ENCODE peak calls at places on chromosomes 6 and 20, in eight cellular contexts. One of them, this sample, is unnamed.
A peak's percentile ranks its signal among the peaks of the same experiment; 100 is the strongest.

GRCh38 chr6:43088654-43089056 is 12.5 kb downstream of the PTK7 start:
- DNase-seq in upper lobe of right lung: no peak
- DNase-seq in neural progenitor cell: no peak
- DNase-seq in uterus: no peak
- DNase-seq in right atrium auricular region: no peak
- DNase-seq in CD8-positive, alpha-beta T cell: no peak
- DNase-seq in H9: no peak
- DNase-seq in stomach: no peak
- DNase-seq in this sample: peak; percentile 12

GRCh38 chr6:4405609-4406212 is 270.3 kb upstream of the ECI2 start:
- DNase-seq in upper lobe of right lung: no peak
- DNase-seq in neural progenitor cell: peak; percentile 71
- DNase-seq in uterus: no peak
- DNase-seq in right atrium auricular region: no peak
- DNase-seq in CD8-positive, alpha-beta T cell: no peak
- DNase-seq in H9: peak; percentile 55
- DNase-seq in stomach: no peak
- DNase-seq in this sample: no peak

GRCh38 chr6:84065718-84066290 is 32.2 kb downstream of the MRAP2 start:
- DNase-seq in upper lobe of right lung: no peak
- DNase-seq in neural progenitor cell: no peak
- DNase-seq in uterus: no peak
- DNase-seq in right atrium auricular region: no peak
- DNase-seq in CD8-positive, alpha-beta T cell: no peak
- DNase-seq in H9: no peak
- DNase-seq in stomach: no peak
- DNase-seq in this sample: no peak

GRCh38 chr20:25277941-25278521 is 30.1 kb downstream of the PYGB start:
- DNase-seq in upper lobe of right lung: peak; percentile 53
- DNase-seq in neural progenitor cell: no peak
- DNase-seq in uterus: peak; percentile 14
- DNase-seq in right atrium auricular region: no peak
- DNase-seq in CD8-positive, alpha-beta T cell: no peak
- DNase-seq in H9: no peak
- DNase-seq in stomach: peak; percentile 23
- DNase-seq in this sample: peak; percentile 64

GRCh38 chr6:48068326-48069191 is 42.4 kb downstream of the PTCHD4 start:
- DNase-seq in upper lobe of right lung: peak; percentile 63
- DNase-seq in neural progenitor cell: peak; percentile 63
- DNase-seq in uterus: no peak
- DNase-seq in right atrium auricular region: no peak
- DNase-seq in CD8-positive, alpha-beta T cell: no peak
- DNase-seq in H9: peak; percentile 46
- DNase-seq in stomach: no peak
- DNase-seq in this sample: peak; percentile 63

GRCh38 chr6:158039178-158039557 is 57.5 kb downstream of the SYNJ2 start:
- DNase-seq in upper lobe of right lung: peak; percentile 40
- DNase-seq in neural progenitor cell: peak; percentile 21
- DNase-seq in uterus: no peak
- DNase-seq in right atrium auricular region: no peak
- DNase-seq in CD8-positive, alpha-beta T cell: no peak
- DNase-seq in H9: no peak
- DNase-seq in stomach: no peak
- DNase-seq in this sample: peak; percentile 43

GRCh38 chr6:28373925-28374324 is 24.2 kb downstream of the ZKSCAN3 start:
- DNase-seq in upper lobe of right lung: no peak
- DNase-seq in neural progenitor cell: no peak
- DNase-seq in uterus: no peak
- DNase-seq in right atrium auricular region: no peak
- DNase-seq in CD8-positive, alpha-beta T cell: no peak
- DNase-seq in H9: no peak
- DNase-seq in stomach: no peak
- DNase-seq in this sample: no peak

GRCh38 chr6:6843057-6843627 is 254.6 kb downstream of the LY86 start:
- DNase-seq in upper lobe of right lung: no peak
- DNase-seq in neural progenitor cell: no peak
- DNase-seq in uterus: no peak
- DNase-seq in right atrium auricular region: no peak
- DNase-seq in CD8-positive, alpha-beta T cell: no peak
- DNase-seq in H9: no peak
- DNase-seq in stomach: no peak
- DNase-seq in this sample: no peak

GRCh38 chr6:34393191-34393967 is 910 bp upstream of the NUDT3 start:
- DNase-seq in upper lobe of right lung: no peak
- DNase-seq in neural progenitor cell: no peak
- DNase-seq in uterus: no peak
- DNase-seq in right atrium auricular region: no peak
- DNase-seq in CD8-positive, alpha-beta T cell: no peak
- DNase-seq in H9: no peak
- DNase-seq in stomach: no peak
- DNase-seq in this sample: no peak

DNA sequence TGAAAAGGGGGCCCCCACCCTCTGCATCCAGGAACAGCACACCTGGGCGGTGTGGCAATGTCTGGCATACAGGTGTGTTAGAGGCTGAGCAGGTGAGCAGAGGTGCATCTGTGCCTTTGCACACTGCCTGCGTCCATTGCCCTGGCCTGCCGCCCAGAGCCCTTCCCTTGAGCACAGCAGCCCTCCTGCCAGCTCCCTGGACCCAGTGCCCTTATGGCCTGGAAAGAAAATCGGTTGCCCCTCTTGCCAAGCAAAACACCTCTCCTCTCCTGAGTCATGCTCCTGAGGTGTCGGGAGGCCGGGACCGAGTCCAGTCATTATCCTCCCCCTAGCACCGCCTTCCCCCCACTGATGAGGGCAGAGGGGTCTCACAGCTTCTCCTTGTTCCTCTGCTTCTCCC is 259.9 kb downstream of the SMOC2 start:
- DNase-seq in upper lobe of right lung: no peak
- DNase-seq in neural progenitor cell: no peak
- DNase-seq in uterus: no peak
- DNase-seq in right atrium auricular region: peak; percentile 28
- DNase-seq in CD8-positive, alpha-beta T cell: no peak
- DNase-seq in H9: no peak
- DNase-seq in stomach: no peak
- DNase-seq in this sample: peak; percentile 70
- H3K9me3 ChIP-seq in upper lobe of right lung: no peaks in the 10 kb centered on the region
- H3K9me3 ChIP-seq in neural progenitor cell: no peaks in the 10 kb centered on the region
- H3K9me3 ChIP-seq in uterus: no peaks in the 10 kb centered on the region
- H3K9me3 ChIP-seq in right atrium auricular region: no peaks in the 10 kb centered on the region
- H3K9me3 ChIP-seq in CD8-positive, alpha-beta T cell: no peaks in the 10 kb centered on the region
- H3K9me3 ChIP-seq in H9: no peaks in the 10 kb centered on the region
- H3K9me3 ChIP-seq in stomach: no peaks in the 10 kb centered on the region
- H3K9me3 ChIP-seq in this sample: no peaks in the 10 kb centered on the region

GRCh38 chr6:361411-362132 is 30.0 kb upstream of the IRF4 start:
- DNase-seq in upper lobe of right lung: no peak
- DNase-seq in neural progenitor cell: no peak
- DNase-seq in uterus: no peak
- DNase-seq in right atrium auricular region: no peak
- DNase-seq in CD8-positive, alpha-beta T cell: no peak
- DNase-seq in H9: no peak
- DNase-seq in stomach: no peak
- DNase-seq in this sample: peak; percentile 57
- H3K9me3 ChIP-seq in upper lobe of right lung: no peaks in the 10 kb centered on the region
- H3K9me3 ChIP-seq in neural progenitor cell: peaks cover 23% of the 10 kb centered on the region
- H3K9me3 ChIP-seq in uterus: no peaks in the 10 kb centered on the region
- H3K9me3 ChIP-seq in right atrium auricular region: peaks cover 12% of the 10 kb centered on the region
- H3K9me3 ChIP-seq in CD8-positive, alpha-beta T cell: no peaks in the 10 kb centered on the region
- H3K9me3 ChIP-seq in H9: peaks cover 74% of the 10 kb centered on the region
- H3K9me3 ChIP-seq in stomach: peaks cover 10% of the 10 kb centered on the region
- H3K9me3 ChIP-seq in this sample: peaks cover 4% of the 10 kb centered on the region

GRCh38 chr6:159433550-159433949 is 259.5 kb downstream of the SOD2 start:
- DNase-seq in upper lobe of right lung: no peak
- DNase-seq in neural progenitor cell: no peak
- DNase-seq in uterus: no peak
- DNase-seq in right atrium auricular region: no peak
- DNase-seq in CD8-positive, alpha-beta T cell: no peak
- DNase-seq in H9: no peak
- DNase-seq in stomach: no peak
- DNase-seq in this sample: no peak
- H3K9me3 ChIP-seq in upper lobe of right lung: peaks cover 11% of the 10 kb centered on the region
- H3K9me3 ChIP-seq in neural progenitor cell: peaks cover 8% of the 10 kb centered on the region
- H3K9me3 ChIP-seq in uterus: no peaks in the 10 kb centered on the region
- H3K9me3 ChIP-seq in right atrium auricular region: peaks cover 28% of the 10 kb centered on the region
- H3K9me3 ChIP-seq in CD8-positive, alpha-beta T cell: no peaks in the 10 kb centered on the region
- H3K9me3 ChIP-seq in H9: no peaks in the 10 kb centered on the region
- H3K9me3 ChIP-seq in stomach: peaks cover 4% of the 10 kb centered on the region
- H3K9me3 ChIP-seq in this sample: no peaks in the 10 kb centered on the region

GRCh38 chr6:304833-305370 is 12.6 kb downstream of the DUSP22 start:
- DNase-seq in upper lobe of right lung: no peak
- DNase-seq in neural progenitor cell: no peak
- DNase-seq in uterus: no peak
- DNase-seq in right atrium auricular region: no peak
- DNase-seq in CD8-positive, alpha-beta T cell: no peak
- DNase-seq in H9: no peak
- DNase-seq in stomach: no peak
- DNase-seq in this sample: peak; percentile 58
- H3K9me3 ChIP-seq in upper lobe of right lung: no peaks in the 10 kb centered on the region
- H3K9me3 ChIP-seq in neural progenitor cell: no peaks in the 10 kb centered on the region
- H3K9me3 ChIP-seq in uterus: no peaks in the 10 kb centered on the region
- H3K9me3 ChIP-seq in right atrium auricular region: no peaks in the 10 kb centered on the region
- H3K9me3 ChIP-seq in CD8-positive, alpha-beta T cell: no peaks in the 10 kb centered on the region
- H3K9me3 ChIP-seq in H9: peaks cover 81% of the 10 kb centered on the region
- H3K9me3 ChIP-seq in stomach: no peaks in the 10 kb centered on the region
- H3K9me3 ChIP-seq in this sample: no peaks in the 10 kb centered on the region

DNA sequence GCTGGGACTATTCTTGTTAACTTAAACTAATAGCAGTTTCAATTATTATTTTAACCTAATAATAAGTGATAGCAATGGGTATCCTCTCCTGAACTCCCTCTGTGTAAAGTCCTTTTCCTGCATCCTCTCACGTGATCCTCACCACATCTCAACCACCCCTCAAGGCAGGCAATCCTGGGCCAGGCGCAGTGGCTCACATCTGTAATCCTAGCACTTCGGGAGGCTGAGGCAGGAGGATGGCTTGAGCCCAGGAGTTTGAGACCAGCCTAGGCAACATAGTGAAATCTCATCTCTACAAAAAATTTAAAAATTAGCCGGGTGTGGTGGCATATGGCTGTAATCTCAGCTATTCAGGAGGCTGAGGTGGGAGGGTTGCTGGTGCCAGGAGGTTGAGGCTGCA is 23.7 kb downstream of the MAP1LC3A start:
- DNase-seq in upper lobe of right lung: no peak
- DNase-seq in neural progenitor cell: no peak
- DNase-seq in uterus: no peak
- DNase-seq in right atrium auricular region: no peak
- DNase-seq in CD8-positive, alpha-beta T cell: no peak
- DNase-seq in H9: no peak
- DNase-seq in stomach: no peak
- DNase-seq in this sample: no peak
- H3K9me3 ChIP-seq in upper lobe of right lung: no peaks in the 10 kb centered on the region
- H3K9me3 ChIP-seq in neural progenitor cell: no peaks in the 10 kb centered on the region
- H3K9me3 ChIP-seq in uterus: no peaks in the 10 kb centered on the region
- H3K9me3 ChIP-seq in right atrium auricular region: no peaks in the 10 kb centered on the region
- H3K9me3 ChIP-seq in CD8-positive, alpha-beta T cell: no peaks in the 10 kb centered on the region
- H3K9me3 ChIP-seq in H9: no peaks in the 10 kb centered on the region
- H3K9me3 ChIP-seq in stomach: no peaks in the 10 kb centered on the region
- H3K9me3 ChIP-seq in this sample: no peaks in the 10 kb centered on the region

DNA sequence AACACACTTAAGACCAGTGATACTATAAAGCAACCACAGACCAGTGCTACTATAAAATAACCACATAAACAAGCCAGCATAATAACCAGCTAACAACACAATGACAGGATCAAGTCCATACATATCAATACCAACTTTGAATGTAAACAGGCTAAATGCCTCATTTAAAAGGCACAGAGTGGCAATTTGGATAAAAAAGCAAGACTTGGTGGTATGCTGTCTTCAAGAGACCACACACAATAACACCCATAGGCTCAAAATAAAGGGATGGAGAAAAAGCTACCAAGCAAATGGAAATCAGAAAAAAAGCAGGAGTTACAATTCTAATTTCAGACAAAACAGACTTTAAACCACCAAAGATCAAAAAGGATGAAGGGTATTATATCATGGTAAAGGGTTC is 19.8 kb upstream of the ELOVL4 start:
- DNase-seq in upper lobe of right lung: no peak
- DNase-seq in neural progenitor cell: no peak
- DNase-seq in uterus: no peak
- DNase-seq in right atrium auricular region: no peak
- DNase-seq in CD8-positive, alpha-beta T cell: no peak
- DNase-seq in H9: no peak
- DNase-seq in stomach: no peak
- DNase-seq in this sample: no peak
- H3K9me3 ChIP-seq in upper lobe of right lung: peaks cover 5% of the 10 kb centered on the region
- H3K9me3 ChIP-seq in neural progenitor cell: no peaks in the 10 kb centered on the region
- H3K9me3 ChIP-seq in uterus: no peaks in the 10 kb centered on the region
- H3K9me3 ChIP-seq in right atrium auricular region: peaks cover 41% of the 10 kb centered on the region
- H3K9me3 ChIP-seq in CD8-positive, alpha-beta T cell: no peaks in the 10 kb centered on the region
- H3K9me3 ChIP-seq in H9: no peaks in the 10 kb centered on the region
- H3K9me3 ChIP-seq in stomach: no peaks in the 10 kb centered on the region
- H3K9me3 ChIP-seq in this sample: no peaks in the 10 kb centered on the region

GRCh38 chr6:64301307-64302236 is 666.0 kb downstream of the PHF3 start:
- DNase-seq in upper lobe of right lung: no peak
- DNase-seq in neural progenitor cell: no peak
- DNase-seq in uterus: no peak
- DNase-seq in right atrium auricular region: no peak
- DNase-seq in CD8-positive, alpha-beta T cell: no peak
- DNase-seq in H9: no peak
- DNase-seq in stomach: no peak
- DNase-seq in this sample: no peak
- H3K9me3 ChIP-seq in upper lobe of right lung: no peaks in the 10 kb centered on the region
- H3K9me3 ChIP-seq in neural progenitor cell: peaks cover 4% of the 10 kb centered on the region
- H3K9me3 ChIP-seq in uterus: no peaks in the 10 kb centered on the region
- H3K9me3 ChIP-seq in right atrium auricular region: peaks cover 7% of the 10 kb centered on the region
- H3K9me3 ChIP-seq in CD8-positive, alpha-beta T cell: peaks cover 3% of the 10 kb centered on the region
- H3K9me3 ChIP-seq in H9: no peaks in the 10 kb centered on the region
- H3K9me3 ChIP-seq in stomach: peaks cover 3% of the 10 kb centered on the region
- H3K9me3 ChIP-seq in this sample: no peaks in the 10 kb centered on the region

GRCh38 chr6:169938731-169939130 is 187.3 kb downstream of the ERMARD start:
- DNase-seq in upper lobe of right lung: no peak
- DNase-seq in neural progenitor cell: no peak
- DNase-seq in uterus: no peak
- DNase-seq in right atrium auricular region: no peak
- DNase-seq in CD8-positive, alpha-beta T cell: no peak
- DNase-seq in H9: no peak
- DNase-seq in stomach: no peak
- DNase-seq in this sample: no peak
- H3K9me3 ChIP-seq in upper lobe of right lung: no peaks in the 10 kb centered on the region
- H3K9me3 ChIP-seq in neural progenitor cell: no peaks in the 10 kb centered on the region
- H3K9me3 ChIP-seq in uterus: no peaks in the 10 kb centered on the region
- H3K9me3 ChIP-seq in right atrium auricular region: peaks cover 6% of the 10 kb centered on the region
- H3K9me3 ChIP-seq in CD8-positive, alpha-beta T cell: no peaks in the 10 kb centered on the region
- H3K9me3 ChIP-seq in H9: no peaks in the 10 kb centered on the region
- H3K9me3 ChIP-seq in stomach: no peaks in the 10 kb centered on the region
- H3K9me3 ChIP-seq in this sample: no peaks in the 10 kb centered on the region

This sample was measured in kidney.